ENCODE peak calls at places on chromosomes 2 and 18, in eight cellular contexts. One of them, this sample, is unnamed.

GRCh38 chr2:32715981-32716380 is 88.1 kb downstream of the TTC27 start:
- DNase-seq in psoas muscle: no peak
- DNase-seq in astrocyte: peak; percentile 50
- DNase-seq in Caco-2: no peak
- DNase-seq in left lung: no peak
- DNase-seq in sigmoid colon: no peak
- DNase-seq in CD4-positive, CD25-positive, alpha-beta regulatory T cell: no peak
- DNase-seq in ascending aorta: no peak
- DNase-seq in this sample: no peak

GRCh38 chr2:9375857-9376428 is 47.4 kb downstream of the ITGB1BP1 start:
- DNase-seq in sigmoid colon: no peak
- DNase-seq in left lung: no peak
- DNase-seq in ascending aorta: no peak
- DNase-seq in CD4-positive, CD25-positive, alpha-beta regulatory T cell: no peak
- DNase-seq in psoas muscle: no peak
- DNase-seq in Caco-2: no peak
- DNase-seq in astrocyte: no peak
- DNase-seq in this sample: no peak

GRCh38 chr2:39603436-39603835 is 62.3 kb upstream of the TMEM178A start:
- DNase-seq in left lung: no peak
- DNase-seq in ascending aorta: no peak
- DNase-seq in astrocyte: no peak
- DNase-seq in Caco-2: no peak
- DNase-seq in CD4-positive, CD25-positive, alpha-beta regulatory T cell: no peak
- DNase-seq in sigmoid colon: no peak
- DNase-seq in psoas muscle: no peak
- DNase-seq in this sample: no peak

GRCh38 chr2:200525882-200526651 is at the start of gene SGO2:
- DNase-seq in astrocyte: peak; percentile 85
- DNase-seq in left lung: peak; percentile 97
- DNase-seq in ascending aorta: peak; percentile 97
- DNase-seq in sigmoid colon: peak; percentile 97
- DNase-seq in Caco-2: peak; percentile 97
- DNase-seq in CD4-positive, CD25-positive, alpha-beta regulatory T cell: peak; percentile 95
- DNase-seq in psoas muscle: peak; percentile 94
- DNase-seq in this sample: peak; percentile 87

GRCh38 chr2:178282075-178282474 is 87.8 kb downstream of the OSBPL6 start:
- DNase-seq in astrocyte: peak; percentile 85
- DNase-seq in left lung: no peak
- DNase-seq in Caco-2: peak; percentile 62
- DNase-seq in ascending aorta: no peak
- DNase-seq in psoas muscle: no peak
- DNase-seq in CD4-positive, CD25-positive, alpha-beta regulatory T cell: no peak
- DNase-seq in sigmoid colon: no peak
- DNase-seq in this sample: no peak

GRCh38 chr2:54903736-54904554 is 146.3 kb downstream of the RTN4 start:
- DNase-seq in astrocyte: peak; percentile 99
- DNase-seq in sigmoid colon: peak; percentile 68
- DNase-seq in left lung: peak; percentile 52
- DNase-seq in Caco-2: peak; percentile 58
- DNase-seq in psoas muscle: peak; percentile 60
- DNase-seq in CD4-positive, CD25-positive, alpha-beta regulatory T cell: peak; percentile 7
- DNase-seq in ascending aorta: peak; percentile 77
- DNase-seq in this sample: peak; percentile 96

GRCh38 chr2:25586726-25587144 is 86.6 kb downstream of the DTNB start:
- DNase-seq in ascending aorta: no peak
- DNase-seq in psoas muscle: no peak
- DNase-seq in left lung: no peak
- DNase-seq in CD4-positive, CD25-positive, alpha-beta regulatory T cell: no peak
- DNase-seq in Caco-2: no peak
- DNase-seq in astrocyte: peak; percentile 18
- DNase-seq in sigmoid colon: no peak
- DNase-seq in this sample: no peak

GRCh38 chr2:134527398-134527797 is 191.4 kb downstream of the TMEM163 start:
- DNase-seq in sigmoid colon: no peak
- DNase-seq in left lung: no peak
- DNase-seq in ascending aorta: no peak
- DNase-seq in Caco-2: no peak
- DNase-seq in CD4-positive, CD25-positive, alpha-beta regulatory T cell: no peak
- DNase-seq in astrocyte: no peak
- DNase-seq in psoas muscle: no peak
- DNase-seq in this sample: no peak

GRCh38 chr2:28663359-28663758 is 88.3 kb upstream of the PPP1CB start:
- DNase-seq in CD4-positive, CD25-positive, alpha-beta regulatory T cell: no peak
- DNase-seq in sigmoid colon: peak; percentile 57
- DNase-seq in left lung: no peak
- DNase-seq in psoas muscle: no peak
- DNase-seq in astrocyte: no peak
- DNase-seq in Caco-2: no peak
- DNase-seq in ascending aorta: peak; percentile 78
- DNase-seq in this sample: no peak

GRCh38 chr2:42913280-42913878 is 121.0 kb upstream of the HAAO start:
- DNase-seq in sigmoid colon: no peak
- DNase-seq in Caco-2: no peak
- DNase-seq in CD4-positive, CD25-positive, alpha-beta regulatory T cell: no peak
- DNase-seq in ascending aorta: no peak
- DNase-seq in psoas muscle: no peak
- DNase-seq in left lung: no peak
- DNase-seq in astrocyte: no peak
- DNase-seq in this sample: no peak

GRCh38 chr2:202442882-202443281 is 66.8 kb downstream of the BMPR2 start:
- DNase-seq in psoas muscle: no peak
- DNase-seq in astrocyte: peak; percentile 37
- DNase-seq in left lung: no peak
- DNase-seq in Caco-2: no peak
- DNase-seq in ascending aorta: no peak
- DNase-seq in CD4-positive, CD25-positive, alpha-beta regulatory T cell: no peak
- DNase-seq in sigmoid colon: no peak
- DNase-seq in this sample: no peak

GRCh38 chr2:192307530-192307929 is 112.8 kb upstream of the TMEFF2 start:
- DNase-seq in left lung: no peak
- DNase-seq in Caco-2: no peak
- DNase-seq in CD4-positive, CD25-positive, alpha-beta regulatory T cell: no peak
- DNase-seq in ascending aorta: no peak
- DNase-seq in astrocyte: peak; percentile 18
- DNase-seq in psoas muscle: no peak
- DNase-seq in sigmoid colon: no peak
- DNase-seq in this sample: no peak

GRCh38 chr18:76959605-76960004 is 137.2 kb downstream of the ZNF236 start:
- DNase-seq in sigmoid colon: no peak
- DNase-seq in CD4-positive, CD25-positive, alpha-beta regulatory T cell: no peak
- DNase-seq in left lung: no peak
- DNase-seq in psoas muscle: no peak
- DNase-seq in astrocyte: no peak
- DNase-seq in Caco-2: no peak
- DNase-seq in ascending aorta: peak; percentile 50
- DNase-seq in this sample: no peak

GRCh38 chr2:15745907-15746306 is 154.2 kb downstream of the DDX1 start:
- DNase-seq in astrocyte: no peak
- DNase-seq in ascending aorta: no peak
- DNase-seq in sigmoid colon: no peak
- DNase-seq in psoas muscle: no peak
- DNase-seq in left lung: no peak
- DNase-seq in Caco-2: no peak
- DNase-seq in CD4-positive, CD25-positive, alpha-beta regulatory T cell: no peak
- DNase-seq in this sample: no peak

DNA sequence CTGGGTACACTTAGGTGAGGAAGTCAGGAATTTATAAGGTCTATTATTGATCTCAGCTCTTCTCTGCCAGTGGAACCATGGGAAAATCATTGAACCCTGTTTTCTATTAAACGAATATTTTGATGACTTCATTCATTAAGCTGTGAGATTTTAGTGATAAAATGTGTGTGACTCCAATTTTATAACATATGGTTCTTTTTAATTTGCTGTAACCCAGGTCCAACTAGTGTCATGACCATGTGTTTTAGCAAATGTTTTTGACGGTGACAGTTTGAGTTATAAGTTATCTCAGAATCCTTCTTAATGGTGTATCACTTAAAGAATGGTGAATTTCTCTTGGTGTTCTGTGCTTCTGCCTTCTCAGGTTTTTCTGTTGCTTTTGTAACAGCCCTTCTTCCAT is 213.1 kb downstream of the MCFD2 start:
- DNase-seq in left lung: no peak
- DNase-seq in ascending aorta: no peak
- DNase-seq in astrocyte: no peak
- DNase-seq in CD4-positive, CD25-positive, alpha-beta regulatory T cell: no peak
- DNase-seq in Caco-2: no peak
- DNase-seq in sigmoid colon: no peak
- DNase-seq in psoas muscle: no peak
- DNase-seq in this sample: no peak
- H3K4me1 ChIP-seq in left lung: peaks cover 64% of the 10 kb centered on the region
- H3K4me1 ChIP-seq in ascending aorta: peaks cover 30% of the 10 kb centered on the region
- H3K4me1 ChIP-seq in astrocyte: peaks cover 30% of the 10 kb centered on the region
- H3K4me1 ChIP-seq in CD4-positive, CD25-positive, alpha-beta regulatory T cell: peaks cover 17% of the 10 kb centered on the region
- H3K4me1 ChIP-seq in Caco-2: peaks cover 29% of the 10 kb centered on the region
- H3K4me1 ChIP-seq in sigmoid colon: peaks cover 60% of the 10 kb centered on the region
- H3K4me1 ChIP-seq in psoas muscle: peaks cover 65% of the 10 kb centered on the region
- H3K4me1 ChIP-seq in this sample: peaks cover 19% of the 10 kb centered on the region

GRCh38 chr2:176111891-176112374 is 4.6 kb upstream of the HOXD10 start:
- DNase-seq in sigmoid colon: no peak
- DNase-seq in left lung: no peak
- DNase-seq in CD4-positive, CD25-positive, alpha-beta regulatory T cell: no peak
- DNase-seq in ascending aorta: peak; percentile 58
- DNase-seq in astrocyte: no peak
- DNase-seq in Caco-2: no peak
- DNase-seq in psoas muscle: no peak
- DNase-seq in this sample: no peak
- H3K27me3 ChIP-seq in sigmoid colon: no peaks in the 10 kb centered on the region
- H3K27me3 ChIP-seq in left lung: peaks cover 100% of the 10 kb centered on the region
- H3K27me3 ChIP-seq in CD4-positive, CD25-positive, alpha-beta regulatory T cell: peaks cover 56% of the 10 kb centered on the region
- H3K27me3 ChIP-seq in ascending aorta: peaks cover 60% of the 10 kb centered on the region
- H3K27me3 ChIP-seq in astrocyte: peaks cover 92% of the 10 kb centered on the region
- H3K27me3 ChIP-seq in Caco-2: peaks cover 8% of the 10 kb centered on the region
- H3K27me3 ChIP-seq in psoas muscle: peaks cover 66% of the 10 kb centered on the region
- H3K27me3 ChIP-seq in this sample: no peaks in the 10 kb centered on the region

DNA sequence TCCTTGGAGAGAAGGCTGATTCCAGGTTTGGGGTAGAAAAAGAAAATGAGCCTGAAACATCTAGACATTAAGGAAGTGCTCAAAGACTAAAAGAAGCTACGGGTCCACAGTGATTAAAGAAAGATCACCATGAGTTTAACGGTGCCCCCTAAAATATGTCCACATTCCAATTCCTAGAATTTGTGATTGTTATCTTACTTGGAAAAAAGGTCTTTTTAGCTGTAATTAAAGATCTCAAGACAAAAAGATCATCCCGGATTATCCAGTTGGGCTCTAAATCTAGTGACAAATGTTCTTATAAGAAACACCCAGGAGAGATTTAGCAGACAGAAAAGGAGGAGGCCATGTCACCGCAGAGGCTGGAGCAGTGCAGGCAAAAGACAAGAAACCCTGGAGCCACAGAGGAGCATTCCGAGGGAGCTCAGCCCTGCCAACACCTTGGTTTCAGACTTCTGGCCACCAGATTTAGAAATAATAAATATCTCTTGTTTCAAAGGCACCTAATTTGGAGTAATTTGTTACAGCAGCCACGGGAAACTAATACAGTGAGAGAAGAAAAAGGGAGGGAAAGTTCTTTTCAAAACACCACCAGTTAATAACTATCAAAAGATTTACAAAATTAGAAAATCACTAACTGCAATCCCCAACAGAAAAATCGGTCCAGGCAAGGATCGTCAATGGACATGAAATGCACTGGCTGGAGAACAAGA is 8.5 kb downstream of the UXS1 start:
- DNase-seq in left lung: no peak
- DNase-seq in ascending aorta: no peak
- DNase-seq in sigmoid colon: no peak
- DNase-seq in psoas muscle: no peak
- DNase-seq in CD4-positive, CD25-positive, alpha-beta regulatory T cell: no peak
- DNase-seq in astrocyte: no peak
- DNase-seq in Caco-2: no peak
- DNase-seq in this sample: no peak
- H3K4me1 ChIP-seq in left lung: peaks cover 39% of the 10 kb centered on the region
- H3K4me1 ChIP-seq in ascending aorta: peaks cover 9% of the 10 kb centered on the region
- H3K4me1 ChIP-seq in sigmoid colon: peaks cover 24% of the 10 kb centered on the region
- H3K4me1 ChIP-seq in psoas muscle: peaks cover 11% of the 10 kb centered on the region
- H3K4me1 ChIP-seq in CD4-positive, CD25-positive, alpha-beta regulatory T cell: peaks cover 58% of the 10 kb centered on the region
- H3K4me1 ChIP-seq in astrocyte: no peaks in the 10 kb centered on the region
- H3K4me1 ChIP-seq in Caco-2: peaks cover 12% of the 10 kb centered on the region
- H3K4me1 ChIP-seq in this sample: no peaks in the 10 kb centered on the region

DNA sequence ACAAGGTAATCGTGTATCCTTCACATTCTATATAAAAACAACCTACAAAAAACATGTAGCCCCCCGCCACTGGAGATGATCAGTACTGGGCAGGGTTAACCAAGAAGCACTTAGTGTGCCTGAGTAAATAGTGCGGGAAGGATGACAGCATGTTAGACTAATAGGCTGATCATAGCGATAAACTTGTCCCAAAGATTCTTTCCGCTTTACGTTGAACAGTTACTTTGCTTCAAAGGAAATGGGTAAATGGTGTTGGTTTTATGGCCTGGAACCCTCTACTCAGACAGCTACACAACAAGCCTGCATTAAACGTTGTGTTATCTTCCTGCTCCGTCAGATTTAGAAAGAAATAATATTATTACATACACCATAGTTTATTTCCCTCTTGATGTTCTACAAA is 67.7 kb downstream of the CTAGE1 start:
- DNase-seq in psoas muscle: no peak
- DNase-seq in left lung: no peak
- DNase-seq in CD4-positive, CD25-positive, alpha-beta regulatory T cell: no peak
- DNase-seq in ascending aorta: no peak
- DNase-seq in sigmoid colon: no peak
- DNase-seq in Caco-2: no peak
- DNase-seq in astrocyte: peak; percentile 42
- DNase-seq in this sample: no peak
- H3K27me3 ChIP-seq in psoas muscle: peaks cover 19% of the 10 kb centered on the region
- H3K27me3 ChIP-seq in left lung: peaks cover 42% of the 10 kb centered on the region
- H3K27me3 ChIP-seq in CD4-positive, CD25-positive, alpha-beta regulatory T cell: peaks cover 16% of the 10 kb centered on the region
- H3K27me3 ChIP-seq in ascending aorta: no peaks in the 10 kb centered on the region
- H3K27me3 ChIP-seq in sigmoid colon: no peaks in the 10 kb centered on the region
- H3K27me3 ChIP-seq in Caco-2: no peaks in the 10 kb centered on the region
- H3K27me3 ChIP-seq in astrocyte: peaks cover 10% of the 10 kb centered on the region
- H3K27me3 ChIP-seq in this sample: no peaks in the 10 kb centered on the region

DNA sequence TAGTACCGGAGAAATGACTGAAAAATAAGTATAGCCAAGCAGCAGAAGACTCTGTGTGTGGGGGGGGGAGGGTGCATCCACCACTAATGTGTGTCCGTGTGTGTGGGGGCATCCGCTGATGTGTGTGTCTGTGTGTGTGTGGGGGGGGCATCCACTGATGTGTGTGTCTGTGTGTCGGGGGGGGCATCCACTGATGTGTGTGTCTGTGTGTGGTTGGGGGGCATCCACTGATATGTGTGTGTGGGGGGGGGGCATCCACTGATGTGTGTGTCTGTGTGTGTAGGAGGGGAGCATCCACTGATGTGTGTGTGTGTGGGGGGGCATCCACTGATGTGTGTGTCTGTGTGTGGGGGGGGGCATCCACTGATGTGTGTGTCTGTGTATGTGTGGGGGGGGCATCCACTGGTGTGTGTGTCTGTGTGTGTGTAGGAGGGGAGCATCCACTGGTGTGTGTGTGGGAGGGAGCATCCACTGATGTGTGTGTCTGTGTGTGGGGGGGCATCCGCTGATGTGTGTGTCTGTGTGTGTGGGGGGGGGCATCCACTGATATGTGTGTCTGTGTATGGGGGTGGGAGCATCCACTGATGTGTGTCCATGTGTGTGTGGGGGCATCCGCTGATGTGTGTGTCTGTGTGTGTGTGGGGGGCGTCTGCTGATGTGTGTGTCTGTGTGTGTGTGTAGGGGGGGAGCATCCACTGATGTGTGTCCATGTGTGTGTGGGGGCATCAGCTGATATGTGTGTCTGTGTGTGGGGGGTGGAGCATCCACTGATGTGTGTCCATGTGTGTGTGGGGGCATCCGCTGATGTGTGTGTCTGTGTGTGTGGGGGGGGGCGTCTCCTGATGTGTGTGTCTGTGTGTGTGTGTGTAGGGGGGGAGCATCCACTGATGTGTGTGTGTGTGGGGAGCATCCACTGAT is 125.0 kb downstream of the NFATC1 start:
- DNase-seq in CD4-positive, CD25-positive, alpha-beta regulatory T cell: no peak
- DNase-seq in ascending aorta: no peak
- DNase-seq in Caco-2: no peak
- DNase-seq in astrocyte: no peak
- DNase-seq in sigmoid colon: no peak
- DNase-seq in left lung: peak; percentile 12
- DNase-seq in psoas muscle: no peak
- DNase-seq in this sample: no peak
- H3K4me1 ChIP-seq in CD4-positive, CD25-positive, alpha-beta regulatory T cell: peaks cover 69% of the 10 kb centered on the region
- H3K4me1 ChIP-seq in ascending aorta: peaks cover 3% of the 10 kb centered on the region
- H3K4me1 ChIP-seq in Caco-2: no peaks in the 10 kb centered on the region
- H3K4me1 ChIP-seq in astrocyte: no peaks in the 10 kb centered on the region
- H3K4me1 ChIP-seq in sigmoid colon: peaks cover 9% of the 10 kb centered on the region
- H3K4me1 ChIP-seq in left lung: peaks cover 34% of the 10 kb centered on the region
- H3K4me1 ChIP-seq in psoas muscle: peaks cover 7% of the 10 kb centered on the region
- H3K4me1 ChIP-seq in this sample: no peaks in the 10 kb centered on the region